ENCODE peak calls at places on chromosomes 5 and 9, in five cellular contexts. C is heart right ventricle, M is PC-9, L is H9, K is tibial nerve. H is an unnamed sample. For H3K4me1 and H3K27me3, the result is how much of the 10 kb centered on the place peaks cover.

GRCh38 chr5:139908749-139909148 is 113.1 kb downstream of the PSD2 start:
- DNase-seq in C (no peak), M (peak), L (peak), K (no peak), H (no peak)

GRCh38 chr5:103587185-103587748 is 24.7 kb upstream of the NUDT12 start:
- DNase-seq in C (no peak), M (no peak), L (no peak), K (no peak), H (no peak)

GRCh38 chr5:119316116-119316515 is 39.7 kb upstream of the TNFAIP8 start:
- DNase-seq in C (no peak), M (no peak), L (no peak), K (no peak), H (no peak)

GRCh38 chr5:132327278-132327959 is 33.2 kb downstream of the SLC22A4 start:
- DNase-seq in C (no peak), M (no peak), L (no peak), K (no peak), H (peak)

GRCh38 chr5:143208781-143209510 is 194.5 kb downstream of the NR3C1 start:
- DNase-seq in C (no peak), M (no peak), L (no peak), K (no peak), H (no peak)

GRCh38 chr5:137666109-137666850 is 69.6 kb downstream of the KLHL3 start:
- DNase-seq in C (no peak), M (peak), L (no peak), K (no peak), H (no peak)

GRCh38 chr9:81030027-81030426 is 659.3 kb downstream of the TLE1 start:
- DNase-seq in C (no peak), M (no peak), L (no peak), K (no peak), H (no peak)

GRCh38 chr9:113526841-113527240 is 63.3 kb downstream of the RGS3 start:
- DNase-seq in C (no peak), M (no peak), L (no peak), K (no peak), H (no peak)

GRCh38 chr5:126645132-126645531 is 44.4 kb downstream of the PHAX start:
- DNase-seq in C (no peak), M (no peak), L (no peak), K (no peak), H (no peak)

GRCh38 chr5:62082370-62082778 is 223.6 kb upstream of the KIF2A start:
- DNase-seq in C (no peak), M (peak), L (no peak), K (no peak), H (no peak)

GRCh38 chr5:154683101-154683757 is 71.9 kb upstream of the LARP1 start:
- DNase-seq in C (no peak), M (no peak), L (no peak), K (no peak), H (no peak)

GRCh38 chr9:68637020-68637419 is 68.0 kb upstream of the PIP5K1B start:
- DNase-seq in C (no peak), M (no peak), L (no peak), K (no peak), H (no peak)

GRCh38 chr9:108882052-108882888 is 20.2 kb downstream of the ACTL7A start:
- DNase-seq in C (no peak), M (no peak), L (no peak), K (no peak), H (no peak)

GRCh38 chr5:96387616-96388015 is 45.4 kb downstream of the PCSK1 start:
- DNase-seq in C (no peak), M (no peak), L (no peak), K (no peak), H (no peak)

GRCh38 chr5:120152472-120152871 is 311.6 kb upstream of the PRR16 start:
- DNase-seq in C (no peak), M (no peak), L (no peak), K (no peak), H (no peak)

GRCh38 chr9:124392855-124393460 is 22.3 kb downstream of the PSMB7 start:
- DNase-seq in C (no peak), M (peak), L (peak), K (no peak), H (peak)

GRCh38 chr5:52707626-52708025 is 80.1 kb upstream of the ITGA1 start:
- DNase-seq in C (no peak), M (no peak), L (no peak), K (no peak), H (no peak)

GRCh38 chr9:71729816-71730526 is 38.3 kb downstream of the CEMIP2 start:
- DNase-seq in C (no peak), M (no peak), L (no peak), K (no peak), H (no peak)

GRCh38 chr5:36919650-36920049 is 43.1 kb downstream of the NIPBL start:
- DNase-seq in C (no peak), M (no peak), L (no peak), K (no peak), H (no peak)

GRCh38 chr5:57221049-57221568 is 47.2 kb downstream of the GPBP1 start:
- DNase-seq in C (no peak), M (peak), L (no peak), K (no peak), H (peak)

GRCh38 chr5:177446184-177447065 is at the start of gene PRR7:
- DNase-seq in C (peak), M (no peak), L (peak), K (no peak), H (peak)

GRCh38 chr5:153476767-153477166 is 13.7 kb upstream of the GRIA1 start:
- DNase-seq in C (no peak), M (no peak), L (no peak), K (no peak), H (no peak)

GRCh38 chr5:176954050-176954449 is 52.5 kb downstream of the UIMC1 start:
- DNase-seq in C (no peak), M (no peak), L (no peak), K (no peak), H (no peak)

GRCh38 chr5:61969347-61969746 is 336.7 kb upstream of the KIF2A start:
- DNase-seq in C (no peak), M (no peak), L (no peak), K (no peak), H (no peak)

GRCh38 chr5:108249785-108250100 is 132.2 kb downstream of the FBXL17 start:
- DNase-seq in C (no peak), M (no peak), L (no peak), K (no peak), H (no peak)

GRCh38 chr9:34985311-34985899 is 4.1 kb upstream of the DNAJB5 start:
- DNase-seq in C (peak), M (no peak), L (peak), K (no peak), H (peak)

GRCh38 chr5:179369530-179369884 is 24.2 kb upstream of the ADAMTS2 start:
- DNase-seq in C (no peak), M (no peak), L (no peak), K (no peak), H (no peak)

GRCh38 chr9:87505869-87506678 is 8.4 kb downstream of the DAPK1 start:
- DNase-seq in C (no peak), M (peak), L (no peak), K (no peak), H (no peak)

GRCh38 chr5:14167211-14167845 is 24.2 kb downstream of the TRIO start:
- DNase-seq in C (no peak), M (peak), L (no peak), K (no peak), H (no peak)

GRCh38 chr5:14165375-14166091 is 22.4 kb downstream of the TRIO start:
- DNase-seq in C (no peak), M (peak), L (no peak), K (no peak), H (no peak)

GRCh38 chr5:14168793-14169262 is 25.7 kb downstream of the TRIO start:
- DNase-seq in C (no peak), M (peak), L (no peak), K (no peak), H (no peak)

GRCh38 chr5:14166437-14166836 is 23.3 kb downstream of the TRIO start:
- DNase-seq in C (no peak), M (no peak), L (no peak), K (no peak), H (no peak)

DNA sequence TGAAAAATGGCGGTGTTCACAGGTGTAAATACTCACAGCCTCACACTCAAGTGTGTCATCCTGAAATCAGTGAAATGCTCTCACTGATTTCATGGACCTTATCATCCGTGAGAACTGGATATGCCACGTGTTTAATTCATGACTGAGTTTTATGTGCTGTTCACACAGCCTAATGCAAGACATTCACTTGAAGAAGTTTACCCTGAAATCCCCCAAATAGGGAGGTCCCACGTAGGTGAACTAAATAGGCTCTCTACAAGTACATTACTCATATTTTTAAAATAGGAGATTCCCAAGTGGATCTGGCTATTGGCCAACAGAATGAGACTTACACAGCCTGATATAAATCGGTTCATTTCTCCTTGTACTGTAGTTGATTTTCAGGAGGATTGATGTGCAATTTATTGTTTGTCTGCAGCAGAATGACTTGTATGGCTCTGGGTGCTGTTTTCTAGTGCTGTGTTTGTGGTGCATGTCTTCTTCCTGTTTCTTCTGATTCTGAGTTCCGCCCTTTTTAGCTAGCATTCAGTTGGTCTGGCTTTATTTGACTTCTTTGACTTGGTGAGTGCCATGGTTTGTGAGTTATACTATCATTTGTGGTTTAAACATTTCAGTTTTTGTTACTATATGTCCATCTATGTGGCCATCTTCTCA is 25.1 kb downstream of the TRIO start:
- DNase-seq in C (no peak), M (peak), L (no peak), K (no peak), H (no peak)
- H3K4me1 ChIP-seq in C (under half), M (half or more), L (under half), K (under half), H (under half)

GRCh38 chr5:102561894-102562760 is 63.3 kb upstream of the SLCO6A1 start:
- DNase-seq in C (peak), M (no peak), L (peak), K (no peak), H (no peak)
- TF ChIP-seq CTCF in C (peak), M (peak), L (peak), K (no peak), H (peak)

DNA sequence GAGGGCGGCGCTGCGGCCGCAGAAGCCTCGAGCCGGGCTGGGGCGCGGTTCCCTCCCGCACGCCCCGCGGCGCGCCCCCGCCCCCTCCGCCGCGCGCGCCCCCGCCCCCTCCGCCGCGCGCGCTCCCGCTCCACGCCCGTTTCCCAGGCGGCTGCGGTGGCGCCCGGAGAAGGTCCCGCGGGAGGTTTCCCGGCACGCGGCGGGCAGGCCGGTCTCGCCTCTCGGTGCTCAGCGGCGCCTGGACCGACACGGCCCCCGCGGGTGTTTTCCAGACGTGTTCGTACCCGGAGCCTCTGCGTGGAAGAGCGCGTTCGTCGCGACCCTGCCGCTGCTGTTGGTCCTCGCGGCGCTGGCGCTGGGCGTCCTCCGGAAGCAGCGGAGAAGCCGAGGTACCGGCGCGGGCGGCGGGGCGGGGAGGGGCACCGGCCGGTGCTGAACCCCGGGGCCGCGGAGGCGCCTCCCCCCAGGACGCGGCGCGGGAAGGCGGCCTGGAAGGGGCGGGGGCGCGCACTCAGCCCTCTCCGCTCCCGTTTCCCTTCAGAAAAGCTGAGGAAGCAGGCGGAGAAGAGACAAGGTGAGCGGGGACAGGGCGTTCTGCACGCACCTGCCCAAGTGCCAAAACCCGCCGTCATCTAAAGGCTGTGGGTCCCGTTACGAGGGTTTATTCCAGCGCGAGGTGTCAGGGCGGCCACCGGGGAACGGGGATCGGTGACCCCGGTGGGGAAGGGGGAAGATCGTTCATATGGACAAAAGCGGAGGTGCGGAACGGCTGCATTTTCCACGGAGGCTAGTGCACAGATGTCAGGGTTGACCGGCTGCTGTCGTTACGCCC is 13.1 kb downstream of the BTNL9 start:
- DNase-seq in C (no peak), M (no peak), L (no peak), K (no peak), H (peak)
- H3K27me3 ChIP-seq in C (half or more), M (half or more), L (under half), K (half or more), H (half or more)

GRCh38 chr9:130042931-130043653 is at the start of gene FNBP1:
- DNase-seq in C (peak), M (peak), L (peak), K (peak), H (peak)
- H3K4me1 ChIP-seq in C (under half), M (under half), L (under half), K (under half), H (under half)

GRCh38 chr9:112094948-112095779 is 79.9 kb downstream of the SUSD1 start:
- DNase-seq in C (no peak), M (no peak), L (no peak), K (no peak), H (no peak)

GRCh38 chr9:112094240-112094639 is 80.9 kb downstream of the SUSD1 start:
- DNase-seq in C (no peak), M (no peak), L (no peak), K (no peak), H (no peak)

GRCh38 chr9:112093147-112093874 is 81.8 kb downstream of the SUSD1 start:
- DNase-seq in C (no peak), M (no peak), L (no peak), K (no peak), H (no peak)

GRCh38 chr9:112093875-112094227 is 81.2 kb downstream of the SUSD1 start:
- DNase-seq in C (no peak), M (no peak), L (no peak), K (no peak), H (no peak)

GRCh38 chr9:112097712-112098688 is 77.1 kb downstream of the SUSD1 start:
- DNase-seq in C (peak), M (peak), L (peak), K (no peak), H (peak)
- TF ChIP-seq CTCF in C (peak), M (peak), L (peak), K (peak), H (peak)